ENCODE peak calls at places on chromosomes 7 and 10, in seven cellular contexts. D, O, B, K, T, W and U are unnamed samples.

GRCh38 chr7:127907110-127907509 is 124.1 kb downstream of the LRRC4 start:
- DNase-seq in D (no peak), O (no peak), B (no peak), K (no peak), T (no peak), W (no peak), U (no peak)

GRCh38 chr7:16271990-16272665 is 149.2 kb downstream of the CRPPA start:
- DNase-seq in D (no peak), O (no peak), B (peak), K (no peak), T (peak), W (no peak), U (peak)

GRCh38 chr7:102424129-102424551 is 9.2 kb upstream of the ORAI2 start:
- DNase-seq in D (no peak), O (peak), B (no peak), K (no peak), T (no peak), W (no peak), U (peak)

GRCh38 chr10:95475827-95476481 is 85.2 kb downstream of the SORBS1 start:
- DNase-seq in D (no peak), O (no peak), B (no peak), K (no peak), T (no peak), W (no peak), U (no peak)

GRCh38 chr7:41834805-41835694 is 132.2 kb upstream of the INHBA start:
- DNase-seq in D (no peak), O (no peak), B (peak), K (peak), T (no peak), W (no peak), U (no peak)

GRCh38 chr10:28293238-28294168 is 9.4 kb downstream of the MPP7 start:
- DNase-seq in D (peak), O (peak), B (no peak), K (peak), T (no peak), W (no peak), U (peak)

GRCh38 chr10:35971397-35971796 is 329.3 kb upstream of the FZD8 start:
- DNase-seq in D (no peak), O (no peak), B (no peak), K (no peak), T (no peak), W (no peak), U (no peak)

GRCh38 chr7:105141068-105141467 is 127.1 kb downstream of the KMT2E start:
- DNase-seq in D (no peak), O (peak), B (peak), K (peak), T (peak), W (no peak), U (peak)

GRCh38 chr10:97882142-97883091 is 32.8 kb downstream of the GOLGA7B start:
- DNase-seq in D (no peak), O (no peak), B (peak), K (peak), T (no peak), W (no peak), U (no peak)

GRCh38 chr7:157513162-157513621 is 176.4 kb downstream of the DNAJB6 start:
- DNase-seq in D (no peak), O (no peak), B (no peak), K (no peak), T (no peak), W (no peak), U (peak)

GRCh38 chr7:25918731-25919130 is 233.3 kb upstream of the NFE2L3 start:
- DNase-seq in D (no peak), O (no peak), B (no peak), K (no peak), T (no peak), W (no peak), U (no peak)

GRCh38 chr7:30020535-30020934 is 6.0 kb downstream of the FKBP14 start:
- DNase-seq in D (no peak), O (no peak), B (no peak), K (no peak), T (no peak), W (no peak), U (no peak)

GRCh38 chr7:132752431-132752830 is 176.2 kb upstream of the PLXNA4 start:
- DNase-seq in D (no peak), O (no peak), B (no peak), K (no peak), T (no peak), W (no peak), U (no peak)

GRCh38 chr10:10642741-10643280 is 374.9 kb upstream of the CELF2 start:
- DNase-seq in D (no peak), O (peak), B (peak), K (peak), T (no peak), W (no peak), U (no peak)

GRCh38 chr10:14383266-14383665 is 52.5 kb upstream of the FRMD4A start:
- DNase-seq in D (no peak), O (no peak), B (peak), K (peak), T (no peak), W (no peak), U (peak)

GRCh38 chr7:102992820-102993531 is 80.2 kb downstream of the LRRC17 start:
- DNase-seq in D (no peak), O (no peak), B (peak), K (peak), T (no peak), W (no peak), U (no peak)

GRCh38 chr10:31771345-31771831 is 157.2 kb downstream of the ARHGAP12 start:
- DNase-seq in D (no peak), O (no peak), B (peak), K (no peak), T (no peak), W (no peak), U (no peak)

GRCh38 chr10:49652416-49653385 is 26.8 kb upstream of the C10orf53 start:
- DNase-seq in D (no peak), O (no peak), B (no peak), K (no peak), T (no peak), W (peak), U (no peak)

GRCh38 chr10:29897999-29898716 is 161.2 kb downstream of the JCAD start:
- DNase-seq in D (no peak), O (no peak), B (no peak), K (no peak), T (no peak), W (no peak), U (no peak)

GRCh38 chr10:29897430-29897829 is 162.0 kb downstream of the JCAD start:
- DNase-seq in D (no peak), O (no peak), B (no peak), K (no peak), T (no peak), W (no peak), U (no peak)

GRCh38 chr10:29896053-29896452 is 163.3 kb downstream of the JCAD start:
- DNase-seq in D (no peak), O (no peak), B (peak), K (peak), T (no peak), W (no peak), U (no peak)

GRCh38 chr10:29895436-29895835 is 163.9 kb downstream of the JCAD start:
- DNase-seq in D (peak), O (peak), B (peak), K (peak), T (peak), W (no peak), U (peak)
- H3K18ac ChIP-seq in D (no peak), O (no peak), B (peak), K (peak), T (no peak), W (no peak), U (peak)

GRCh38 chr7:298739-299138 is 8.8 kb downstream of the FOXL3 start:
- DNase-seq in D (no peak), O (peak), B (no peak), K (no peak), T (no peak), W (no peak), U (no peak)
- H3K18ac ChIP-seq in D (no peak), O (no peak), B (no peak), K (no peak), T (no peak), W (no peak), U (no peak)

GRCh38 chr7:96563409-96563808 is 146.2 kb downstream of the SEM1 start:
- DNase-seq in D (no peak), O (no peak), B (no peak), K (no peak), T (no peak), W (no peak), U (no peak)

GRCh38 chr7:96558530-96558929 is 151.1 kb downstream of the SEM1 start:
- DNase-seq in D (no peak), O (no peak), B (peak), K (no peak), T (no peak), W (no peak), U (no peak)

GRCh38 chr7:96561892-96562291 is 147.8 kb downstream of the SEM1 start:
- DNase-seq in D (no peak), O (no peak), B (no peak), K (no peak), T (no peak), W (no peak), U (no peak)

DNA sequence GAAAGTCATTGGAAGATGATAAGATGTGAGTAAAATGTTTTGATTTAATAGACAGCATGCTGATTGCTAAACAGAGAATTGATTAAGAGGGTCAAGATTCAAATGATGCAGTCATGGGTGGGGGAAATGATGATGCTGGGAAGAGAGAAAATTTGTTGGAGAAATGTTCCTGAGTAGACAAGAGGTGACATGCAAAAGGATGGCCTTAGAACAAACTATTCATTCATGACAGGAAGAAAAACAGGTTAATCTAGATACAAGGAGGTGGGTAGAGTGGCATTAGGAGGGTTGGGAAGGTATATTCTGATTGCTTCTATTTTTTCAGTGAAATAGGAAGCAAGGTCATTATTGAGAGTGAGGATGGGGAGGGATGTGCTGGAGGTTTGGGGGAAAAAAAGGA is 146.7 kb downstream of the SEM1 start:
- DNase-seq in D (no peak), O (no peak), B (no peak), K (no peak), T (no peak), W (no peak), U (no peak)
- H3K18ac ChIP-seq in D (no peak), O (no peak), B (no peak), K (no peak), T (no peak), W (no peak), U (no peak)

GRCh38 chr7:138842111-138842510 is 44.1 kb upstream of the ATP6V0A4 start:
- DNase-seq in D (no peak), O (peak), B (peak), K (peak), T (no peak), W (peak), U (peak)
- H3K18ac ChIP-seq in D (no peak), O (no peak), B (no peak), K (no peak), T (no peak), W (peak), U (no peak)

GRCh38 chr7:101104193-101104713 is 19.0 kb downstream of the TRIM56 start:
- DNase-seq in D (no peak), O (no peak), B (no peak), K (no peak), T (no peak), W (no peak), U (no peak)
- H3K18ac ChIP-seq in D (no peak), O (no peak), B (no peak), K (peak), T (no peak), W (no peak), U (no peak)

GRCh38 chr7:95026421-95027072 is 119.2 kb downstream of the PPP1R9A start:
- DNase-seq in D (no peak), O (no peak), B (no peak), K (peak), T (no peak), W (no peak), U (no peak)

GRCh38 chr7:95026018-95026417 is 118.6 kb downstream of the PPP1R9A start:
- DNase-seq in D (no peak), O (no peak), B (no peak), K (no peak), T (no peak), W (no peak), U (no peak)

GRCh38 chr7:95028683-95029082 is 121.3 kb downstream of the PPP1R9A start:
- DNase-seq in D (no peak), O (no peak), B (no peak), K (peak), T (no peak), W (no peak), U (no peak)

DNA sequence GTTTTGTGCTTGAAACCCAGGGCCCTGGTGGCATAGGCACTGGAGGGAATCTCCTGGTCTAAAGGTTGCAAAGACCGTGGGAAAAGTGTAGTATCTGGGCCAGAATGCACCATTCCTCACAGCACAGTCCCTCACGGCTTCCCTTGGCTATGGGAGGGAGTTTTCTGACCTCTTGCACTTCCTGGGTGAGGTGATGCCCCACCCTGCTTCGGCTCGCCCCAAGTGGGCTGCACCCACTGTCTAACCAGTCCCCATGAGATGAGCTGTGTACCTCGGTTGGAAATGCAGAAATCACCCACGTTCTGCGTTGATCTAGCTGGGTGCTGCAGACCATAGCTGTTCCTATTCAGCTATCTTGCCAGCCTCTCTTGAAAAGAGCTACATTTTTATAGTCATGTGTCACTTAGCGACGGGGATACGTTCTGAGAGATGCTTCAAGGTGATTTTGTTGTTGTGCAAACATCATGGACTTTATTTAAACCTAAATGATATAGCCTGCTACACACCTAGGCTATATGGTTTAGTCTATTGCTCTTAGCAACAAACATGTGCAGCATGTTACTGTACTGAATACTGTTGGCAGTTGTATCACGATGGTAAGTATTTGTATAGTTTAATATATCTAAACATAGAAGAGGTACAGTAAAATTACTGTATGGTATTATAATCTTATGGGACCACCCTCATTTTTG is 119.9 kb downstream of the PPP1R9A start:
- DNase-seq in D (no peak), O (no peak), B (no peak), K (no peak), T (no peak), W (no peak), U (no peak)
- H3K18ac ChIP-seq in D (no peak), O (no peak), B (no peak), K (no peak), T (no peak), W (no peak), U (no peak)

GRCh38 chr7:130697791-130698190 is 11.4 kb upstream of the TSGA13 start:
- DNase-seq in D (no peak), O (no peak), B (no peak), K (no peak), T (no peak), W (no peak), U (no peak)
- H3K18ac ChIP-seq in D (no peak), O (no peak), B (no peak), K (no peak), T (no peak), W (no peak), U (no peak)

GRCh38 chr7:117278040-117278439 is 44.8 kb downstream of the WNT2 start:
- DNase-seq in D (no peak), O (no peak), B (no peak), K (no peak), T (no peak), W (no peak), U (no peak)
- H3K18ac ChIP-seq in D (no peak), O (no peak), B (no peak), K (no peak), T (no peak), W (no peak), U (no peak)

DNA sequence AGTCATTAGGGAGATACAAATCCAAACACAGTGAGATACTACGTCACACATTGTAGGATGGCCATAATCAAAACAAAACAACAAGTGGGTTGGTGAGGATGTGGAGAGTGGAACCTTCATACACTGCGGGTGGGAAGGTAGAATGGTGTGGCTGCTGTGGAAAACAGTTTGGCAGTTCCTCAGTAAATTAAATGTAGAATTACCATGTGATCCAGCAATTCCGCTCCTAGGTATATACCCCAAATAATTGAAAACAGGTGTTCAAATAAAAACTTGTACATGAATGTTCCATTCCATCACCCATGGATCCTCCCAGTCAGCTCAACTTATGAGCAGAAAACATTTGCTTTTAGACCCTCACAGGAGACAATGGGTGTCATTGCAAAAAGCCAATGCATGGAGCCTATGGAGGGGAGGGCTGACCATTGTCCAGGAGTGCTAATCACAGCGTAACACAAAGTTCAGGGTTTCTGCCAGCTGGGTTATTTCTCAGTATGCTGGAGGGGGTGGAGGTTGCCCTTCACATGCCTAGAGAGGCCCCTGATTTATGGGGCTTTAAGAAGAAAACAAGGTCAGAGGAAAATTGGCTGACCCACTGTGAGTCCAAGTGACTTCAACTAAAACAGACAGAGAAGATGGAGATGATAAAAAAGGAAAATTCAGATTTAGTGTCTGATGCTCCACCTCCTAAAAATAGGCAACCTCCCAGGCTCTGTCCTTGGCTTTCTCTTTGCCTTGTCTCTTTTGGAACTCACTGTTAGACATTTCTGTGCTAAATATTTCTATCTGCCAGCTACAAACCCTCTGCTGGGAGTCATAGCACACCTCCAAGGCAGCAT is 124.1 kb downstream of the WDR11 start:
- DNase-seq in D (no peak), O (no peak), B (no peak), K (no peak), T (no peak), W (no peak), U (no peak)
- H3K18ac ChIP-seq in D (no peak), O (no peak), B (no peak), K (no peak), T (no peak), W (no peak), U (no peak)

DNA sequence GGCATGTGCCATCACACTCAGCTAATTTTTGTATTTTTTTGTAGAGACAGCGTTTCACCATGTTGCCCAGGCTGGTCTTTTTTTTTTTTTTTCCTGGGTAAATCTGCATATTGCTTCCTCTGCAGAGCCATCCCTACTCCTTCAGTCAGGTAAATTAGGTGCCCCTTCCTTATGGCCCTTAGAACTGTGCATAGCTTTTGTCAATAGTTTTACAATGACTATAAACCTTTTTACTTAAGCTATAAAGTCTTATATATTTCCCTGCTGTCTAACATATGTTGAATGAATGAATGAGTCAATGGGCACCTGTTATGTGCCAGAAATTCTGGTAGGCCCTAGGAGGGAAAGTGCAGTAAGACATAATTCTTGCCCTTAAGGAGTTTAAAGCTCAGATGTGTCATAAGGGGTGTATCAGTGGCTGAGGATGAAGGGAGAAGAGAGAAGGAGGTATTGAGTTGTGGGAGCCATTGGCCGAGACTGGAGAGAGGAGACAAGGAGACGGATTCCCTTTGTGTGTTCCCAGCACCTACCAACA is 30.6 kb upstream of the UBE2D1 start:
- DNase-seq in D (no peak), O (no peak), B (no peak), K (no peak), T (no peak), W (no peak), U (no peak)
- H3K18ac ChIP-seq in D (no peak), O (no peak), B (no peak), K (no peak), T (no peak), W (no peak), U (no peak)